ENCODE peak calls at places on chromosomes 3 and 15, in six cellular contexts. X is GM12878, C is HepG2, I is K562, Z is H1, N is GM12892. B is an unnamed sample.

GRCh38 chr15:58771621-58772235 is 626 bp downstream of the MINDY2 start:
- DNase-seq in X (no peak), C (no peak), I (peak; percentile 55), Z (no peak), N (no peak), B (peak; percentile 18)

GRCh38 chr15:28274635-28275034 is 47.3 kb downstream of the HERC2 start:
- DNase-seq in X (no peak), C (no peak), I (no peak), Z (no peak), N (no peak), B (no peak)

GRCh38 chr3:111781561-111782446 is 77.3 kb upstream of the PHLDB2 start:
- DNase-seq in X (no peak), C (no peak), I (no peak), Z (no peak), N (no peak), B (no peak)

GRCh38 chr15:31325432-31325975 is 1.1 kb upstream of the KLF13 start:
- DNase-seq in X (no peak), C (no peak), I (peak; percentile 13), Z (no peak), N (no peak), B (no peak)

GRCh38 chr15:48425051-48425450 is 93.8 kb downstream of the DUT start:
- DNase-seq in X (no peak), C (no peak), I (no peak), Z (no peak), N (no peak), B (no peak)

GRCh38 chr3:172447611-172448579 is at the start of gene GHSR:
- DNase-seq in X (no peak), C (no peak), I (no peak), Z (no peak), N (no peak), B (peak; percentile 8)

GRCh38 chr3:123449986-123450474 is 1.1 kb upstream of the ADCY5 start:
- DNase-seq in X (no peak), C (no peak), I (no peak), Z (peak; percentile 79), N (no peak), B (no peak)

GRCh38 chr3:45464336-45464809 is 76.0 kb downstream of the LARS2 start:
- DNase-seq in X (no peak), C (no peak), I (peak; percentile 88), Z (peak; percentile 59), N (no peak), B (no peak)

GRCh38 chr3:170038434-170039110 is 777 bp downstream of the GPR160 start:
- DNase-seq in X (no peak), C (no peak), I (no peak), Z (peak; percentile 77), N (peak; percentile 29), B (peak; percentile 28)

GRCh38 chr3:116000315-116000714 is 377.0 kb downstream of the GAP43 start:
- DNase-seq in X (peak; percentile 37), C (peak; percentile 20), I (peak; percentile 76), Z (no peak), N (no peak), B (no peak)

GRCh38 chr15:27028836-27029482 is 58.0 kb downstream of the GABRG3 start:
- DNase-seq in X (no peak), C (no peak), I (no peak), Z (no peak), N (no peak), B (no peak)

GRCh38 chr3:147616998-147617619 is 207.9 kb downstream of the ZIC1 start:
- DNase-seq in X (no peak), C (peak; percentile 18), I (peak; percentile 1), Z (no peak), N (no peak), B (no peak)

GRCh38 chr3:133991637-133992036 is 38.1 kb downstream of the SLCO2A1 start:
- DNase-seq in X (no peak), C (no peak), I (no peak), Z (no peak), N (no peak), B (no peak)

GRCh38 chr3:189718215-189718614 is 87.0 kb downstream of the TP63 start:
- DNase-seq in X (no peak), C (no peak), I (no peak), Z (no peak), N (no peak), B (no peak)

GRCh38 chr3:189726277-189726676 is 95.1 kb downstream of the TP63 start:
- DNase-seq in X (no peak), C (no peak), I (no peak), Z (no peak), N (no peak), B (no peak)

GRCh38 chr3:189724366-189724765 is 93.2 kb downstream of the TP63 start:
- DNase-seq in X (no peak), C (no peak), I (no peak), Z (no peak), N (no peak), B (no peak)

GRCh38 chr3:189720746-189721426 is 89.7 kb downstream of the TP63 start:
- DNase-seq in X (no peak), C (no peak), I (no peak), Z (no peak), N (no peak), B (no peak)

DNA sequence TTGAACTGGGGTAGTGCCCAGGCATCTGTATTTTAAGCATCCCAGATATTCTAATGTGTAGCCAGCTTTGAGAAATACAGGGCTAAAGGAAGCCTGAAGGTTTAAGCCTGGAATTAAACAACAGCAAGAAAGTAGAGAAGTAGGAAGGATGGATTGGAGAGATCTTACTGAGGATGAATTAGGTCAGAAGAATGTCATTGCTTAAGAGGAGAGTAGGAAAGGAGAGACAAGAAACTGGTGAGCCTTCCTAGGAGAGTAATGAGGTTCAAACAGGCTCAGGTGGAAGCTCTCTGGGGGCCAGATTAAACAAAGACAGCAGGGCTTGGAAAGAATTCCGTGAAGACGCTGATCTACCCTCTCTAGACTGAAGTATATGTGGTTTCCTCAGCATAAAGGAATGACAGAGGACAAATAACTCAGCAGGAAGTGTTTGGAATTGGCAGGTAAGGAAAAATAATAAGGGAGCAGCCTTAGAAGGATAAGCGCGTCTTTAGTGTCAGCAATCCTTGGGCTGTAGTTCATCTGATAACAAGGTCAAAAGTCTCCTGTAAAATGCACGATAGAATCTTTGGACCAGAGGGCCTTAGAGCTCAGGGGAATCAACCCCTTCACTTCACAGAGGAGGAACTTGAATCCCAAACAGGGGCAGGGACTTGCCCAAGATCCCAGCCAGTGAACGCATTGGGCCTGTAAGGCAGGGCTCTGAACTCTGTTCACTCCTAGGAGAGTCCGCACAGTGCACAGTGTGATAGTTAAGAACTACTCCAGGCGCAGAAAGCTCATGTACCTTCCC is 90.9 kb downstream of the TP63 start:
- DNase-seq in X (no peak), C (no peak), I (no peak), Z (no peak), N (no peak), B (no peak)
- TF ChIP-seq TAF1 in X (no peak), C (no peak), I (no peak), Z (no peak), N (no peak), B (no peak)

GRCh38 chr3:120180731-120181412 is 86.6 kb upstream of the GSK3B start:
- DNase-seq in X (no peak), C (peak; percentile 74), I (no peak), Z (no peak), N (no peak), B (no peak)

GRCh38 chr3:120173056-120173675 is 78.9 kb upstream of the GSK3B start:
- DNase-seq in X (no peak), C (no peak), I (no peak), Z (no peak), N (no peak), B (no peak)

GRCh38 chr3:120177907-120178306 is 83.7 kb upstream of the GSK3B start:
- DNase-seq in X (no peak), C (peak; percentile 23), I (peak; percentile 2), Z (no peak), N (no peak), B (no peak)

GRCh38 chr3:120174811-120175210 is 80.6 kb upstream of the GSK3B start:
- DNase-seq in X (no peak), C (no peak), I (no peak), Z (no peak), N (no peak), B (no peak)

GRCh38 chr3:120177151-120177550 is 82.9 kb upstream of the GSK3B start:
- DNase-seq in X (no peak), C (peak; percentile 49), I (no peak), Z (no peak), N (no peak), B (no peak)
- TF ChIP-seq POLR2A in X (no peak), C (no peak), I (no peak), Z (no peak), N (no peak), B (no peak)

DNA sequence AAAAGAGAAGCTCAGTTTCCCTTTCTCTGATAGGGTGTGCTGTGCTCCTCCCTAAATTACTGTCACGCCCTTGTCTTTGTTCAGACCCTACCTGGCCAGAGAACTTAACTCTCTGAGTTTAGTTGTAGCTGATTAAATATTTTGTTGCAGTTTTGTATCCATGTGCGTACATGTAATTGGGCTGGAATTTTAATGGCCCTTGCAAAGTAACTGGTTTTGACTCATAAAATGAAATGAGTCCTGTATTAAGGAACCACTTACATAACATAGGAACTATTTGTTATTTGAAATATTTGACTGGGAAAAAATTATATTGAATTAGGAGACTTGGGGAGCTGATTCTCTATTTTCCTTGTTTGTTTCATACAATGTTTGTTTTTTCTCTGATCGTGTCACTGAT is 80.2 kb downstream of the LRRK1 start:
- DNase-seq in X (no peak), C (no peak), I (no peak), Z (no peak), N (no peak), B (no peak)
- TF ChIP-seq POLR2AphosphoS5 in X (no peak), C (no peak), I (no peak), Z (no peak), N (no peak), B (no peak)

GRCh38 chr3:5073374-5074085 is 48.6 kb upstream of the ARL8B start:
- DNase-seq in X (no peak), C (no peak), I (no peak), Z (no peak), N (no peak), B (no peak)

GRCh38 chr3:5071061-5071460 is 51.0 kb upstream of the ARL8B start:
- DNase-seq in X (no peak), C (no peak), I (no peak), Z (no peak), N (no peak), B (no peak)

GRCh38 chr3:5069627-5070026 is 52.5 kb upstream of the ARL8B start:
- DNase-seq in X (no peak), C (no peak), I (no peak), Z (no peak), N (no peak), B (no peak)

GRCh38 chr3:5068531-5068930 is 53.6 kb upstream of the ARL8B start:
- DNase-seq in X (no peak), C (no peak), I (no peak), Z (no peak), N (no peak), B (no peak)

DNA sequence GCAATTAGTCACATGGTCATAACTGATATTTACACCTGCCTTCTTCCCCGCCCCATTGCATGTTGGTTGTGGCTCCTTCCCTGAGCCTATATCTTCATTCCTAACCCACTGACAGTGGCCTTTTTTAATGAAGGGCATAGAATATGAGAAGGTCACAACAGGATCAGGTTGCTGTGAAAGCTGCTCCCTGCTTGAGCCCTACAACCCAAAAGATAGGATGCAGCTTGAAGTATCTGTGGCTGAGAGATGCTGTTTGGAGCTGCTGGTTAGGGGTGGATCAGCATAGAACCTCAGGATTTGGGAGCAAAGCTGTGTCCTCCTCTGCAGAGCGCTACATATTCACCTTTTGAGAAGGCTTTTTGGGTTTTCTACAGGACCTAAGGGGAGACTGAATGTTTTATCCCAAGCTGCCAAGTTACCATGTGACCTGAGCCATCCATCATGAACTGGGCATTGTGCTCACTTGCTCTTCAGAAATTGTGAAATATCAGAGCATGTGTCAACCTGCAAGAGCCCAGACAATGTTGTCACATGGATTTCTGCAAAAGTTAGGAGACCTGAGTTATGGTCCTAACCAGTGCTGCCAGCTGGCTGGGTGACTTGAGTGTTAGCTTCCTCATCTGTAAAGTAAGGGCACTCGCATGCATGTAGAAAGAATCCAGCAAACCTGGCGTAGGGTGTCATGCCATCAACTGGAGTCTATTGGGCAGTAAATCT is 49.8 kb upstream of the ARL8B start:
- DNase-seq in X (no peak), C (no peak), I (no peak), Z (no peak), N (no peak), B (no peak)
- TF ChIP-seq TAF1 in X (no peak), C (no peak), I (no peak), Z (no peak), N (no peak), B (no peak)